ENCODE peak calls at places on chromosomes 13 and 19, in eight cellular contexts. O is tibial artery; Q is endodermal cell; F is stomach; R is CD4-positive, alpha-beta T cell; C is A673; X is neural progenitor cell; G is GM23338. S is an unnamed sample.

GRCh38 chr13:34647379-34647778 is 294.7 kb upstream of the NBEA start:
- DNase-seq in F (no peak), O (no peak), G (no peak), X (no peak), Q (no peak), C (no peak), R (no peak), S (no peak)

GRCh38 chr19:31863122-31863521 is 482.3 kb upstream of the ZNF507 start:
- DNase-seq in R (no peak), C (no peak), F (no peak), Q (no peak), O (no peak), G (no peak), X (no peak), S (no peak)

GRCh38 chr19:15038304-15038703 is 11.0 kb upstream of the CASP14 start:
- DNase-seq in X (no peak), C (peak; percentile 95), Q (no peak), O (no peak), G (no peak), F (no peak), R (no peak), S (no peak)

GRCh38 chr13:27960362-27961226 is 8.5 kb downstream of the CDX2 start:
- DNase-seq in Q (peak; percentile 95), F (peak; percentile 81), C (peak; percentile 37), R (no peak), X (peak; percentile 89), G (peak; percentile 92), O (no peak), S (no peak)

GRCh38 chr19:33473644-33474305 is 47.8 kb downstream of the PEPD start:
- DNase-seq in R (no peak), C (peak; percentile 84), O (no peak), G (no peak), X (no peak), Q (peak; percentile 19), F (no peak), S (peak; percentile 31)

GRCh38 chr13:109868583-109869311 is 82.4 kb upstream of the IRS2 start:
- DNase-seq in F (no peak), R (no peak), X (no peak), O (no peak), C (no peak), Q (no peak), G (no peak), S (no peak)

GRCh38 chr19:15614507-15615379 is at the start of gene CYP4F8:
- DNase-seq in R (no peak), C (no peak), Q (no peak), G (no peak), O (no peak), F (no peak), X (no peak), S (no peak)

GRCh38 chr13:109904218-109904617 is 117.8 kb upstream of the IRS2 start:
- DNase-seq in O (no peak), R (no peak), Q (peak; percentile 72), F (no peak), G (peak; percentile 67), X (peak; percentile 13), C (peak; percentile 41), S (no peak)

GRCh38 chr13:40508112-40508511 is 158.3 kb downstream of the FOXO1 start:
- DNase-seq in X (no peak), O (no peak), G (no peak), C (no peak), R (no peak), Q (no peak), F (no peak), S (no peak)

GRCh38 chr19:39727070-39727800 is 10.6 kb downstream of the CLC start:
- DNase-seq in G (no peak), F (no peak), Q (no peak), X (no peak), C (no peak), O (no peak), R (no peak), S (no peak)

GRCh38 chr13:33918199-33918932 is 100.4 kb downstream of the RFC3 start:
- DNase-seq in X (peak; percentile 10), G (no peak), R (no peak), F (no peak), Q (no peak), C (peak; percentile 45), O (no peak), S (no peak)

GRCh38 chr13:66567899-66568612 is 662.1 kb downstream of the PCDH9 start:
- DNase-seq in C (no peak), Q (no peak), X (no peak), F (no peak), G (no peak), O (no peak), R (no peak), S (no peak)

GRCh38 chr13:112791662-112792440 is 102.0 kb downstream of the ATP11A start:
- DNase-seq in X (no peak), Q (no peak), G (no peak), F (peak; percentile 23), C (no peak), O (no peak), R (no peak), S (peak; percentile 37)

GRCh38 chr19:42018503-42019193 is 24.6 kb upstream of the ATP1A3 start:
- DNase-seq in F (no peak), X (no peak), G (no peak), C (no peak), R (no peak), O (no peak), Q (no peak), S (no peak)

GRCh38 chr13:51211910-51212309 is 10.3 kb upstream of the FAM124A start:
- DNase-seq in Q (no peak), O (no peak), R (no peak), X (no peak), C (no peak), F (no peak), G (no peak), S (no peak)

GRCh38 chr19:1675633-1676350 is 23.4 kb upstream of the TCF3 start:
- DNase-seq in F (peak; percentile 60), X (peak; percentile 70), C (peak; percentile 41), O (no peak), Q (peak; percentile 77), G (peak; percentile 64), R (no peak), S (no peak)

GRCh38 chr13:110396913-110397379 is 89.9 kb downstream of the COL4A2 start:
- DNase-seq in F (peak; percentile 62), G (no peak), R (no peak), X (no peak), C (no peak), O (peak; percentile 98), Q (no peak), S (peak; percentile 93)

GRCh38 chr13:38535271-38535670 is 151.6 kb upstream of the FREM2 start:
- DNase-seq in Q (no peak), F (no peak), O (no peak), R (no peak), X (no peak), G (no peak), C (no peak), S (no peak)

GRCh38 chr13:112734696-112735547 is 45.1 kb downstream of the ATP11A start:
- DNase-seq in F (no peak), G (no peak), Q (no peak), R (no peak), X (no peak), C (no peak), O (no peak), S (no peak)

GRCh38 chr19:56837892-56838679 is 2.4 kb downstream of the PEG3 start:
- DNase-seq in G (no peak), Q (no peak), F (no peak), C (peak; percentile 79), R (no peak), O (peak; percentile 80), X (no peak), S (peak; percentile 46)

GRCh38 chr19:1601613-1602064 is 3.6 kb downstream of the UQCR11 start:
- DNase-seq in G (peak; percentile 54), O (no peak), F (no peak), Q (no peak), X (no peak), R (no peak), C (no peak), S (no peak)

GRCh38 chr19:4830332-4830731 is 1.2 kb downstream of the TICAM1 start:
- DNase-seq in Q (no peak), X (no peak), G (no peak), F (no peak), R (no peak), C (no peak), O (no peak), S (no peak)
- H3K27ac ChIP-seq in Q (no peak overlapping the region), X (no peak overlapping the region), G (no peak overlapping the region), F (peak overlapping the region; percentile 97), R (peak overlapping the region; percentile 87), C (no peak overlapping the region), O (peak overlapping the region; percentile 95), S (peak overlapping the region; percentile 99)

GRCh38 chr13:98570929-98571372 is 6.0 kb downstream of the STK24 start:
- DNase-seq in R (peak; percentile 29), O (no peak), X (no peak), Q (no peak), F (peak; percentile 43), C (no peak), G (no peak), S (no peak)
- H3K27ac ChIP-seq in R (peak overlapping the region; percentile 71), O (peak overlapping the region; percentile 56), X (no peak overlapping the region), Q (no peak overlapping the region), F (peak overlapping the region; percentile 66), C (no peak overlapping the region), G (peak overlapping the region; percentile 73), S (no peak overlapping the region)

DNA sequence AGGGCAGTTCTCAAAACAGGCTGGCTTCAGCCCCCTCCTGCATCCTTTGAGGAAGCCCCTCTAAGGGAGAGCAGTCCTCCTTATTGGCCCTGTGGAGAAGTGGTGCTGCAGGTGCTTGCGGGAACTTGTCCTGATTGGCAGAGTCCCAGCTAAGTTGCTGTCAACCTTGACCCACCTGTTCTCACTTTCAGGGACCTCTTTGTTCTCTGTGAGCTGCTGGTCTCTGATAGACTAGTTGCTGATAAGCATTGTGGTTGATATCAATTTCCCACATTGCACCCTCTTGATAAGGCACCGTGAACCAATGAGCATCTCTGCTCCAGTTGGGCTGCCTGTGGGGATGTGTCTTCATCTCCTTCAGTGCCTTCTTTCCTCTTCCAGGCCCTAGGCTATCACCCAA is 13.6 kb upstream of the OLFM4 start:
- DNase-seq in O (no peak), G (no peak), F (peak; percentile 67), Q (no peak), C (no peak), X (no peak), R (no peak), S (no peak)
- H3K27ac ChIP-seq in O (no peak overlapping the region), G (no peak overlapping the region), F (no peak overlapping the region), Q (no peak overlapping the region), C (no peak overlapping the region), X (no peak overlapping the region), R (no peak overlapping the region), S (no peak overlapping the region)

GRCh38 chr19:7932276-7932929 is 6.5 kb upstream of the CTXN1 start:
- DNase-seq in Q (no peak), F (no peak), X (no peak), G (no peak), C (no peak), R (no peak), O (no peak), S (no peak)

GRCh38 chr19:7933411-7933810 is 7.5 kb upstream of the CTXN1 start:
- DNase-seq in F (no peak), G (peak; percentile 41), O (no peak), R (no peak), X (no peak), C (no peak), Q (no peak), S (no peak)

GRCh38 chr19:7934766-7935165 is 8.7 kb downstream of the TIMM44 start:
- DNase-seq in O (no peak), F (no peak), X (no peak), R (no peak), C (no peak), G (no peak), Q (no peak), S (no peak)

GRCh38 chr19:7932930-7933300 is 7.0 kb upstream of the CTXN1 start:
- DNase-seq in F (no peak), Q (no peak), C (no peak), X (no peak), G (no peak), R (no peak), O (no peak), S (no peak)

GRCh38 chr19:7933828-7934725 is 8.1 kb upstream of the CTXN1 start:
- DNase-seq in R (no peak), X (no peak), O (no peak), C (no peak), G (no peak), F (no peak), Q (no peak), S (no peak)
- H3K27ac ChIP-seq in R (no peak overlapping the region), X (no peak overlapping the region), O (peak overlapping the region; percentile 91), C (no peak overlapping the region), G (no peak overlapping the region), F (no peak overlapping the region), Q (no peak overlapping the region), S (no peak overlapping the region)